ENCODE peak calls at places on chromosome 5, in five cellular contexts. One of them, this sample, is unnamed.

GRCh38 chr5:150517272-150518152 is 9.6 kb downstream of the NDST1 start:
- DNase-seq in A549: peak; percentile 93
- DNase-seq in HepG2: peak; percentile 81
- DNase-seq in K562: peak; percentile 59
- DNase-seq in H1: no peak
- DNase-seq in this sample: no peak

GRCh38 chr5:160460377-160461049 is 38.9 kb downstream of the PTTG1 start:
- DNase-seq in H1: no peak
- DNase-seq in HepG2: no peak
- DNase-seq in K562: peak; percentile 14
- DNase-seq in A549: no peak
- DNase-seq in this sample: no peak

GRCh38 chr5:82022499-82022898 is 50.7 kb downstream of the ATG10 start:
- DNase-seq in H1: no peak
- DNase-seq in A549: no peak
- DNase-seq in K562: no peak
- DNase-seq in HepG2: no peak
- DNase-seq in this sample: no peak

GRCh38 chr5:9474241-9475002 is 71.5 kb downstream of the SEMA5A start:
- DNase-seq in A549: no peak
- DNase-seq in H1: no peak
- DNase-seq in HepG2: no peak
- DNase-seq in K562: no peak
- DNase-seq in this sample: no peak

GRCh38 chr5:141485305-141486055 is 650 bp downstream of the PCDHGC4 start:
- DNase-seq in K562: no peak
- DNase-seq in HepG2: no peak
- DNase-seq in A549: no peak
- DNase-seq in H1: no peak
- DNase-seq in this sample: no peak

GRCh38 chr5:93736284-93736683 is 5.1 kb downstream of the POU5F2 start:
- DNase-seq in K562: no peak
- DNase-seq in A549: no peak
- DNase-seq in H1: no peak
- DNase-seq in HepG2: no peak
- DNase-seq in this sample: no peak

GRCh38 chr5:153365547-153365946 is 124.9 kb upstream of the GRIA1 start:
- DNase-seq in A549: no peak
- DNase-seq in H1: no peak
- DNase-seq in HepG2: no peak
- DNase-seq in K562: no peak
- DNase-seq in this sample: no peak

GRCh38 chr5:161094411-161094810 is 242.4 kb upstream of the ATP10B start:
- DNase-seq in A549: no peak
- DNase-seq in HepG2: no peak
- DNase-seq in H1: no peak
- DNase-seq in K562: no peak
- DNase-seq in this sample: no peak

GRCh38 chr5:120910610-120911009 is 446.5 kb downstream of the PRR16 start:
- DNase-seq in HepG2: no peak
- DNase-seq in K562: no peak
- DNase-seq in H1: no peak
- DNase-seq in A549: no peak
- DNase-seq in this sample: no peak

GRCh38 chr5:911601-912000 is 18.9 kb downstream of the TRIP13 start:
- DNase-seq in A549: no peak
- DNase-seq in H1: no peak
- DNase-seq in K562: no peak
- DNase-seq in HepG2: no peak
- DNase-seq in this sample: no peak

DNA sequence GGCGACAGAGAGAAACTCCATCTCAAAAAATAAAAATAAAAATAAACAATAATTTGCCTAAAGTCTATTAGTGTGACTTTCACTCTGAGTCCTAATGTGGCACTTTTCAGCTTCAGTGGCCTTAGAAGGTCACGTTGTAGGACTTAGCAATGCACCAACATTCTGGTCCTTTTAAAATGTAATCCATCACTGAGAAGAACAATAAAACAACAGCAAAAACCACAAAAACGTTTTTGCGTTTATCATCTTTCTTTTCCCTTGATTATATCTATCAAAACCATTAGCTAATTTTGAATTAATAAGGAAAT is 190.1 kb upstream of the ZNF608 start:
- DNase-seq in HepG2: no peak
- DNase-seq in K562: no peak
- DNase-seq in H1: no peak
- DNase-seq in A549: no peak
- DNase-seq in this sample: peak; percentile 61
- TF ChIP-seq HDAC2 in HepG2: no peak
- TF ChIP-seq HDAC2 in K562: no peak
- TF ChIP-seq HDAC2 in H1: no peak
- TF ChIP-seq HDAC2 in A549: no peak
- TF ChIP-seq HDAC2 in this sample: no peak

GRCh38 chr5:115196161-115196560 is 26.5 kb upstream of the TRIM36 start:
- DNase-seq in K562: no peak
- DNase-seq in HepG2: no peak
- DNase-seq in A549: no peak
- DNase-seq in H1: no peak
- DNase-seq in this sample: no peak
- TF ChIP-seq HDAC2 in K562: no peak
- TF ChIP-seq HDAC2 in HepG2: no peak
- TF ChIP-seq HDAC2 in A549: no peak
- TF ChIP-seq HDAC2 in H1: no peak
- TF ChIP-seq HDAC2 in this sample: no peak

GRCh38 chr5:157236423-157236822 is 29.5 kb upstream of the CYFIP2 start:
- DNase-seq in HepG2: no peak
- DNase-seq in H1: no peak
- DNase-seq in K562: no peak
- DNase-seq in A549: no peak
- DNase-seq in this sample: no peak

GRCh38 chr5:157232706-157233105 is 33.2 kb upstream of the CYFIP2 start:
- DNase-seq in H1: no peak
- DNase-seq in K562: no peak
- DNase-seq in A549: no peak
- DNase-seq in HepG2: no peak
- DNase-seq in this sample: no peak

GRCh38 chr5:157230610-157231009 is 35.3 kb upstream of the CYFIP2 start:
- DNase-seq in HepG2: no peak
- DNase-seq in K562: no peak
- DNase-seq in A549: no peak
- DNase-seq in H1: no peak
- DNase-seq in this sample: no peak

DNA sequence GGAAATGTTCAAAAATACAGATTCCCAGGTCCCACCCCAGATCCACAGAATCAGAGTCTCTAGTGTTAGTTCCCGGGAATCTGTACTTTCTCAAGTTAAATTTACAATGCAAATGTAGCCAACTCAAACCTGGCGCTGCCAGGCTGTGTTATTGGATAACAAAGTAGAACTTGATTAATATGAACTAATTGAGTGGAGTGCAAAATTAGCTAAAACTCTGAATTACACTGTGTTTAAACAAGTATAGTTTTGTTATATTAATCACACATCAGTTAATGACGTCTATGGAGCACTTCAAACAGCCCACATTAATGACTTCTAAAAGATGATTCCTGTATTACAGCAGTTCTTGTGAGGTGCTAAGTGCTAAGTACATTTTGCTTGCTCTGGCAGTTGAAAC is 32.4 kb upstream of the CYFIP2 start:
- DNase-seq in HepG2: no peak
- DNase-seq in H1: no peak
- DNase-seq in K562: no peak
- DNase-seq in A549: no peak
- DNase-seq in this sample: no peak
- TF ChIP-seq HDAC2 in HepG2: no peak
- TF ChIP-seq HDAC2 in H1: no peak
- TF ChIP-seq HDAC2 in K562: no peak
- TF ChIP-seq HDAC2 in A549: no peak
- TF ChIP-seq HDAC2 in this sample: no peak

DNA sequence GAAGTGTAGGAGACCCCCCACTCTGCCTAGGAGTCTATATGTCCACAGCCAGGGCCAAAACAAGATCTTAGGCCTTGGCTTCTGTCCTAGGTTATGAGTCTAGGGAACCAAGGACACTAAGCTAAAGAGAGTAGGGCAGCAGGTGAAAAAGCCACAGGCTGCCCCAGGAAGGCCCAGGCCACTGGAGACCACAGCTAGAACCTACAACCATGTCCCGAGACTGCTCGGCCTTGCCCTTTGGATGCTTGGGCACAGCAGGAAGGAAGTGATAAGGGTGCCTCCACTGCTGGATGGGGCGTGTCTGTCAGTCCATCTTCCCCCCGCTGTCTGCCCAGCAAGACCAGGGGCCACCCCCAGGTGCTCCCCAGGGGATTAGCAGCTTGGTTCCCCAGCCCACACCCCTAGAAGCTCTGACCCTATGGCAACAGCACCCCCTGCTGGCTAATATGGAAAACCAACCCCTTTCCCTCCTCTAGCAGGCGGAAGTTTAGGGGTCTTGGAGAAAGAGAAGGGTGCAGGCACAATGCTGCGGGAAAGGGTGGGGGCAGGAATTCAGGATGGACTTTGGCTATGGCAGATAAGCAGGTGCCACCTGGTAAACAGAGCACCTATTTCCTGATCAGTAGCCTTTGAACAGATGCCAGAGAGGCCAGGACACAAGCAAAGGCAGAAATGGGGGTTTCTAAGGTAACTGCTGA is 10.5 kb upstream of the IRF1 start:
- DNase-seq in K562: peak; percentile 85
- DNase-seq in HepG2: peak; percentile 87
- DNase-seq in A549: peak; percentile 51
- DNase-seq in H1: no peak
- DNase-seq in this sample: no peak
- TF ChIP-seq HDAC2 in K562: no peak
- TF ChIP-seq HDAC2 in HepG2: peak; percentile 33
- TF ChIP-seq HDAC2 in A549: no peak
- TF ChIP-seq HDAC2 in H1: no peak
- TF ChIP-seq HDAC2 in this sample: no peak

GRCh38 chr5:32047056-32047455 is 127.1 kb downstream of the GOLPH3 start:
- DNase-seq in H1: no peak
- DNase-seq in A549: no peak
- DNase-seq in K562: no peak
- DNase-seq in HepG2: no peak
- DNase-seq in this sample: no peak

GRCh38 chr5:32038537-32038936 is 135.6 kb downstream of the GOLPH3 start:
- DNase-seq in HepG2: no peak
- DNase-seq in A549: no peak
- DNase-seq in H1: no peak
- DNase-seq in K562: no peak
- DNase-seq in this sample: no peak

GRCh38 chr5:32044904-32045303 is 129.2 kb downstream of the GOLPH3 start:
- DNase-seq in K562: no peak
- DNase-seq in H1: no peak
- DNase-seq in HepG2: no peak
- DNase-seq in A549: peak; percentile 49
- DNase-seq in this sample: no peak

GRCh38 chr5:32042571-32042970 is 131.5 kb downstream of the GOLPH3 start:
- DNase-seq in HepG2: no peak
- DNase-seq in H1: no peak
- DNase-seq in K562: no peak
- DNase-seq in A549: no peak
- DNase-seq in this sample: no peak
- TF ChIP-seq HDAC2 in HepG2: no peak
- TF ChIP-seq HDAC2 in H1: no peak
- TF ChIP-seq HDAC2 in K562: no peak
- TF ChIP-seq HDAC2 in A549: no peak
- TF ChIP-seq HDAC2 in this sample: no peak

GRCh38 chr5:57176350-57176857 is 2.5 kb downstream of the GPBP1 start:
- DNase-seq in H1: no peak
- DNase-seq in K562: no peak
- DNase-seq in HepG2: no peak
- DNase-seq in A549: no peak
- DNase-seq in this sample: no peak

GRCh38 chr5:57174128-57174849 is 430 bp downstream of the GPBP1 start:
- DNase-seq in A549: no peak
- DNase-seq in H1: no peak
- DNase-seq in K562: peak; percentile 36
- DNase-seq in HepG2: no peak
- DNase-seq in this sample: no peak

GRCh38 chr5:57177479-57178156 is 3.8 kb downstream of the GPBP1 start:
- DNase-seq in K562: no peak
- DNase-seq in HepG2: no peak
- DNase-seq in H1: no peak
- DNase-seq in A549: no peak
- DNase-seq in this sample: no peak

GRCh38 chr5:57174850-57175525 is 1.1 kb downstream of the GPBP1 start:
- DNase-seq in HepG2: no peak
- DNase-seq in H1: no peak
- DNase-seq in A549: no peak
- DNase-seq in K562: no peak
- DNase-seq in this sample: no peak

GRCh38 chr5:57175586-57175985 is 1.7 kb downstream of the GPBP1 start:
- DNase-seq in K562: peak; percentile 32
- DNase-seq in A549: no peak
- DNase-seq in H1: no peak
- DNase-seq in HepG2: no peak
- DNase-seq in this sample: no peak
- TF ChIP-seq HDAC2 in K562: no peak
- TF ChIP-seq HDAC2 in A549: no peak
- TF ChIP-seq HDAC2 in H1: no peak
- TF ChIP-seq HDAC2 in HepG2: no peak
- TF ChIP-seq HDAC2 in this sample: no peak